ENCODE peak calls at places on chromosomes 2 and 18, in seven cellular contexts. P, M, H, X, G, D and A are unnamed samples.

GRCh38 chr2:168518555-168519066 is 62.5 kb downstream of the CERS6 start:
- DNase-seq in P (no peak), M (no peak), H (no peak), X (no peak), G (no peak), D (peak; percentile 45), A (no peak)

GRCh38 chr2:206415618-206416243 is 27.6 kb upstream of the ADAM23 start:
- DNase-seq in P (no peak), M (no peak), H (no peak), X (no peak), G (no peak), D (no peak), A (peak; percentile 6)

GRCh38 chr2:24045511-24046508 is 1.4 kb downstream of the WDCP start:
- DNase-seq in P (no peak), M (no peak), H (no peak), X (no peak), G (no peak), D (no peak), A (no peak)

GRCh38 chr18:33372442-33372841 is 68.1 kb downstream of the CCDC178 start:
- DNase-seq in P (no peak), M (no peak), H (no peak), X (no peak), G (no peak), D (no peak), A (no peak)

GRCh38 chr2:96157649-96158553 is 12.7 kb upstream of the DUSP2 start:
- DNase-seq in P (peak; percentile 68), M (no peak), H (peak; percentile 22), X (no peak), G (no peak), D (no peak), A (no peak)

GRCh38 chr2:47070155-47070919 is 84.8 kb downstream of the STPG4 start:
- DNase-seq in P (no peak), M (no peak), H (no peak), X (no peak), G (peak; percentile 48), D (no peak), A (no peak)

GRCh38 chr2:100905132-100905805 is 85.3 kb downstream of the NPAS2 start:
- DNase-seq in P (no peak), M (no peak), H (no peak), X (no peak), G (no peak), D (no peak), A (no peak)

GRCh38 chr2:58448065-58448507 is 207.0 kb upstream of the FANCL start:
- DNase-seq in P (no peak), M (peak; percentile 55), H (peak; percentile 51), X (peak; percentile 48), G (peak; percentile 15), D (peak; percentile 30), A (peak; percentile 76)

GRCh38 chr2:119739580-119740255 is 20.0 kb upstream of the PTPN4 start:
- DNase-seq in P (no peak), M (no peak), H (no peak), X (no peak), G (no peak), D (no peak), A (no peak)

GRCh38 chr2:145846986-145847385 is 1327.1 kb upstream of the ZEB2 start:
- DNase-seq in P (no peak), M (no peak), H (no peak), X (no peak), G (no peak), D (no peak), A (no peak)

GRCh38 chr2:30373881-30374302 is 73.2 kb upstream of the LCLAT1 start:
- DNase-seq in P (no peak), M (no peak), H (no peak), X (no peak), G (no peak), D (peak; percentile 39), A (no peak)

GRCh38 chr2:217951521-217952247 is 51.1 kb downstream of the TNS1 start:
- DNase-seq in P (no peak), M (no peak), H (peak; percentile 19), X (peak; percentile 11), G (peak; percentile 57), D (no peak), A (no peak)

GRCh38 chr2:189657867-189658266 is 3.4 kb upstream of the ASNSD1 start:
- DNase-seq in P (peak; percentile 27), M (peak; percentile 33), H (no peak), X (no peak), G (peak; percentile 30), D (no peak), A (no peak)

GRCh38 chr2:100823665-100824438 is 3.9 kb downstream of the NPAS2 start:
- DNase-seq in P (no peak), M (no peak), H (no peak), X (no peak), G (no peak), D (no peak), A (no peak)

GRCh38 chr2:207662203-207662602 is 37.0 kb upstream of the METTL21A start:
- DNase-seq in P (no peak), M (peak; percentile 13), H (no peak), X (no peak), G (no peak), D (no peak), A (no peak)

GRCh38 chr18:39455300-39455699 is 1889.7 kb upstream of the CELF4 start:
- DNase-seq in P (no peak), M (no peak), H (no peak), X (no peak), G (no peak), D (peak; percentile 35), A (peak; percentile 68)

GRCh38 chr2:31739156-31739555 is 158.4 kb upstream of the SRD5A2 start:
- DNase-seq in P (no peak), M (no peak), H (no peak), X (no peak), G (no peak), D (no peak), A (no peak)

GRCh38 chr2:27071990-27072830 is 756 bp upstream of the OST4 start:
- DNase-seq in P (no peak), M (peak; percentile 75), H (no peak), X (no peak), G (peak; percentile 93), D (no peak), A (no peak)

GRCh38 chr2:120485096-120485495 is 139.2 kb downstream of the INHBB start:
- DNase-seq in P (no peak), M (no peak), H (no peak), X (no peak), G (no peak), D (no peak), A (no peak)

DNA sequence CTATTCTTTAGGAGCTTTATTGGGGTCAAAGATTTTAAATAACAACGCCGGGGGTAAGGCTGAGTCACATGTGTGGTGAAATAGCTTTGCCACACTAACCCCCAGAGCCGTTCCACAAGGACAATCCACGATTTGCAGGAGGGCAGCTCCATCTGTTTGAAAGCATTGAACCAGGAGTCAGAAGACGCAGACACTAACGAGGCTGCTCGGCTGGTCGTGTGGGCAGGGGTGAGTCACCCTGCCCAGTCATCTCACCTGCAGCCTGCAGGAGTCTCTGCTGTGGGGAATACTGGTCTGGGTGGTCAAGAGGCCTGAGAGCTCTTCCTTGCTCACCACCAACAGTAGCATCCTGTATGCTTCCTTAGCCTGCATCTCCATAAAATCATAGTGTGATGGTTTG is 149.2 kb upstream of the NCK2 start:
- DNase-seq in P (no peak), M (no peak), H (no peak), X (no peak), G (no peak), D (peak; percentile 60), A (peak; percentile 71)
- TF ChIP-seq CTCF in P (no peak), M (no peak), H (no peak), X (no peak), G (no peak), D (no peak), A (peak; percentile 31)

GRCh38 chr2:86298411-86299390 is 38.7 kb downstream of the REEP1 start:
- DNase-seq in P (no peak), M (no peak), H (peak; percentile 46), X (no peak), G (no peak), D (peak; percentile 13), A (no peak)
- TF ChIP-seq CTCF in P (no peak), M (peak; percentile 44), H (peak; percentile 61), X (peak; percentile 35), G (no peak), D (no peak), A (no peak)

DNA sequence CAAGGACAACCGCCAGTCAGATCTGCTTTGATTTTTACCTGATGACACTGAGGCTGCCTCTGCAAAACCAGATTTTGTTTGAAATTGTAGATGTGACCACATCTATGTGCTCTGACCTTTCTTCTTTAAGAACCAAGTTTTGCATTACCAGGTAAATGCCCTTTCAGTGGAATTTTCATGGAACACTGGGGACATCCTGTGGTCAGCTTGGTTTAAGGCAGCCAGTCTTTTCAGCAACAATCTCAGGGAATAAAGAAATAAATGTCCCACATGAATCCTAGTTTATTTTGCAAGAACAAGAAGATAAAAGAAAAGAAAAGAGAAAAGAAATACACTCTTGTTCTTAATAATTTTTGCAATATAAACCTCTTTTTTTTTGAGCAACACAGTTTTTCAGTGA is 90.6 kb downstream of the POU3F3 start:
- DNase-seq in P (no peak), M (no peak), H (no peak), X (peak; percentile 12), G (no peak), D (peak; percentile 41), A (peak; percentile 50)
- TF ChIP-seq CTCF in P (no peak), M (peak; percentile 64), H (peak; percentile 43), X (peak; percentile 71), G (no peak), D (no peak), A (peak; percentile 38)

GRCh38 chr2:71721669-71722068 is 268.3 kb downstream of the DYSF start:
- DNase-seq in P (no peak), M (no peak), H (no peak), X (no peak), G (no peak), D (no peak), A (no peak)
- TF ChIP-seq CTCF in P (no peak), M (no peak), H (no peak), X (no peak), G (no peak), D (no peak), A (no peak)

GRCh38 chr2:179592167-179592936 is 269.1 kb downstream of the ZNF385B start:
- DNase-seq in P (no peak), M (no peak), H (no peak), X (no peak), G (no peak), D (no peak), A (no peak)

GRCh38 chr2:179593323-179593722 is 268.1 kb downstream of the ZNF385B start:
- DNase-seq in P (no peak), M (no peak), H (no peak), X (no peak), G (no peak), D (no peak), A (no peak)

GRCh38 chr2:179584760-179585159 is 276.7 kb downstream of the ZNF385B start:
- DNase-seq in P (no peak), M (no peak), H (no peak), X (no peak), G (no peak), D (no peak), A (no peak)

GRCh38 chr2:179591690-179592089 is 269.7 kb downstream of the ZNF385B start:
- DNase-seq in P (no peak), M (no peak), H (no peak), X (no peak), G (no peak), D (no peak), A (no peak)

GRCh38 chr2:179588486-179589145 is 272.8 kb downstream of the ZNF385B start:
- DNase-seq in P (no peak), M (no peak), H (no peak), X (no peak), G (no peak), D (no peak), A (no peak)
- TF ChIP-seq CTCF in P (no peak), M (no peak), H (no peak), X (no peak), G (no peak), D (no peak), A (no peak)